ENCODE peak calls at places on chromosomes 6 and 20, in ten cellular contexts. One of them, this sample, is unnamed.

GRCh38 chr6:148968636-148969270 is 221.9 kb downstream of the UST start:
- DNase-seq in RPMI8226: peak
- DNase-seq in GM23338: no peak
- DNase-seq in activated CD4-positive, alpha-beta T cell treated with anti-CD3 and anti-CD28 coated beads, Interleukin-2, amount 50 U/mL, for 4 hours: no peak
- DNase-seq in activated T-cell treated with anti-CD3 and anti-CD28 coated beads, Interleukin-2, amount 50 U/mL, for 1 hour: no peak
- DNase-seq in NCI-H510A treated with DMSO at 0.1 percent for 48 hours: no peak
- DNase-seq in NB4: no peak
- DNase-seq in NCI-H2081: no peak
- DNase-seq in D341Med: no peak
- DNase-seq in retina: no peak
- DNase-seq in this sample: no peak

GRCh38 chr20:36604952-36605308 is 649 bp upstream of the RAB5IF start:
- DNase-seq in RPMI8226: peak
- DNase-seq in D341Med: no peak
- DNase-seq in activated CD4-positive, alpha-beta T cell treated with anti-CD3 and anti-CD28 coated beads, Interleukin-2, amount 50 U/mL, for 4 hours: peak
- DNase-seq in NCI-H2081: peak
- DNase-seq in GM23338: peak
- DNase-seq in retina: no peak
- DNase-seq in activated T-cell treated with anti-CD3 and anti-CD28 coated beads, Interleukin-2, amount 50 U/mL, for 1 hour: no peak
- DNase-seq in NB4: peak
- DNase-seq in NCI-H510A treated with DMSO at 0.1 percent for 48 hours: peak
- DNase-seq in this sample: peak

GRCh38 chr6:46652232-46652602 is 401 bp downstream of the CYP39A1 start:
- DNase-seq in activated CD4-positive, alpha-beta T cell treated with anti-CD3 and anti-CD28 coated beads, Interleukin-2, amount 50 U/mL, for 4 hours: no peak
- DNase-seq in retina: no peak
- DNase-seq in NB4: no peak
- DNase-seq in D341Med: no peak
- DNase-seq in NCI-H510A treated with DMSO at 0.1 percent for 48 hours: peak
- DNase-seq in GM23338: peak
- DNase-seq in activated T-cell treated with anti-CD3 and anti-CD28 coated beads, Interleukin-2, amount 50 U/mL, for 1 hour: no peak
- DNase-seq in NCI-H2081: no peak
- DNase-seq in RPMI8226: no peak
- DNase-seq in this sample: no peak

GRCh38 chr20:61835301-61835700 is 230.4 kb downstream of the TAF4 start:
- DNase-seq in NCI-H2081: no peak
- DNase-seq in D341Med: no peak
- DNase-seq in retina: no peak
- DNase-seq in activated T-cell treated with anti-CD3 and anti-CD28 coated beads, Interleukin-2, amount 50 U/mL, for 1 hour: no peak
- DNase-seq in activated CD4-positive, alpha-beta T cell treated with anti-CD3 and anti-CD28 coated beads, Interleukin-2, amount 50 U/mL, for 4 hours: no peak
- DNase-seq in NCI-H510A treated with DMSO at 0.1 percent for 48 hours: no peak
- DNase-seq in GM23338: no peak
- DNase-seq in RPMI8226: no peak
- DNase-seq in NB4: no peak
- DNase-seq in this sample: no peak

GRCh38 chr20:11807070-11807741 is 110.5 kb upstream of the BTBD3 start:
- DNase-seq in retina: no peak
- DNase-seq in NCI-H2081: no peak
- DNase-seq in D341Med: no peak
- DNase-seq in activated T-cell treated with anti-CD3 and anti-CD28 coated beads, Interleukin-2, amount 50 U/mL, for 1 hour: no peak
- DNase-seq in RPMI8226: no peak
- DNase-seq in GM23338: no peak
- DNase-seq in activated CD4-positive, alpha-beta T cell treated with anti-CD3 and anti-CD28 coated beads, Interleukin-2, amount 50 U/mL, for 4 hours: no peak
- DNase-seq in NB4: no peak
- DNase-seq in NCI-H510A treated with DMSO at 0.1 percent for 48 hours: no peak
- DNase-seq in this sample: no peak

GRCh38 chr6:127518710-127519468 is at the start of gene MTCL3:
- DNase-seq in NCI-H2081: peak
- DNase-seq in RPMI8226: no peak
- DNase-seq in activated T-cell treated with anti-CD3 and anti-CD28 coated beads, Interleukin-2, amount 50 U/mL, for 1 hour: peak
- DNase-seq in NCI-H510A treated with DMSO at 0.1 percent for 48 hours: peak
- DNase-seq in retina: peak
- DNase-seq in NB4: no peak
- DNase-seq in D341Med: peak
- DNase-seq in GM23338: peak
- DNase-seq in activated CD4-positive, alpha-beta T cell treated with anti-CD3 and anti-CD28 coated beads, Interleukin-2, amount 50 U/mL, for 4 hours: peak
- DNase-seq in this sample: no peak

GRCh38 chr6:50271817-50272216 is 222.1 kb upstream of the DEFB112 start:
- DNase-seq in NB4: no peak
- DNase-seq in NCI-H2081: no peak
- DNase-seq in activated T-cell treated with anti-CD3 and anti-CD28 coated beads, Interleukin-2, amount 50 U/mL, for 1 hour: no peak
- DNase-seq in activated CD4-positive, alpha-beta T cell treated with anti-CD3 and anti-CD28 coated beads, Interleukin-2, amount 50 U/mL, for 4 hours: no peak
- DNase-seq in GM23338: no peak
- DNase-seq in D341Med: no peak
- DNase-seq in NCI-H510A treated with DMSO at 0.1 percent for 48 hours: no peak
- DNase-seq in RPMI8226: no peak
- DNase-seq in retina: no peak
- DNase-seq in this sample: no peak

GRCh38 chr20:33947709-33948295 is 45.9 kb upstream of the RALY start:
- DNase-seq in NCI-H2081: peak
- DNase-seq in NCI-H510A treated with DMSO at 0.1 percent for 48 hours: peak
- DNase-seq in activated T-cell treated with anti-CD3 and anti-CD28 coated beads, Interleukin-2, amount 50 U/mL, for 1 hour: no peak
- DNase-seq in NB4: peak
- DNase-seq in RPMI8226: peak
- DNase-seq in GM23338: peak
- DNase-seq in activated CD4-positive, alpha-beta T cell treated with anti-CD3 and anti-CD28 coated beads, Interleukin-2, amount 50 U/mL, for 4 hours: peak
- DNase-seq in D341Med: peak
- DNase-seq in retina: no peak
- DNase-seq in this sample: no peak

GRCh38 chr6:111642463-111643158 is 36.9 kb upstream of the TRAF3IP2 start:
- DNase-seq in RPMI8226: peak
- DNase-seq in GM23338: peak
- DNase-seq in activated CD4-positive, alpha-beta T cell treated with anti-CD3 and anti-CD28 coated beads, Interleukin-2, amount 50 U/mL, for 4 hours: no peak
- DNase-seq in D341Med: peak
- DNase-seq in NCI-H2081: peak
- DNase-seq in activated T-cell treated with anti-CD3 and anti-CD28 coated beads, Interleukin-2, amount 50 U/mL, for 1 hour: no peak
- DNase-seq in NCI-H510A treated with DMSO at 0.1 percent for 48 hours: peak
- DNase-seq in retina: peak
- DNase-seq in NB4: peak
- DNase-seq in this sample: no peak

GRCh38 chr6:13863699-13864155 is 49.4 kb upstream of the MCUR1 start:
- DNase-seq in activated CD4-positive, alpha-beta T cell treated with anti-CD3 and anti-CD28 coated beads, Interleukin-2, amount 50 U/mL, for 4 hours: no peak
- DNase-seq in NCI-H2081: no peak
- DNase-seq in NCI-H510A treated with DMSO at 0.1 percent for 48 hours: peak
- DNase-seq in D341Med: no peak
- DNase-seq in retina: no peak
- DNase-seq in GM23338: no peak
- DNase-seq in NB4: peak
- DNase-seq in RPMI8226: no peak
- DNase-seq in activated T-cell treated with anti-CD3 and anti-CD28 coated beads, Interleukin-2, amount 50 U/mL, for 1 hour: no peak
- DNase-seq in this sample: no peak

GRCh38 chr6:147961473-147962141 is 381.0 kb upstream of the SASH1 start:
- DNase-seq in NB4: no peak
- DNase-seq in D341Med: no peak
- DNase-seq in retina: no peak
- DNase-seq in activated T-cell treated with anti-CD3 and anti-CD28 coated beads, Interleukin-2, amount 50 U/mL, for 1 hour: no peak
- DNase-seq in GM23338: no peak
- DNase-seq in RPMI8226: no peak
- DNase-seq in activated CD4-positive, alpha-beta T cell treated with anti-CD3 and anti-CD28 coated beads, Interleukin-2, amount 50 U/mL, for 4 hours: no peak
- DNase-seq in NCI-H510A treated with DMSO at 0.1 percent for 48 hours: no peak
- DNase-seq in NCI-H2081: no peak
- DNase-seq in this sample: no peak